ENCODE peak calls at places on chromosomes 13 and 19, in six cellular contexts. D is esophagus squamous epithelium, O is ovary, P is IMR-90, L is stomach, H is adrenal gland. B is an unnamed sample.

GRCh38 chr19:7751157-7751783 is 3.9 kb upstream of the CD209 start:
- DNase-seq in P (peak), H (no peak), L (no peak), O (no peak), D (no peak), B (no peak)

GRCh38 chr13:31234729-31235128 is 35.0 kb downstream of the B3GLCT start:
- DNase-seq in P (no peak), H (no peak), D (no peak), L (no peak), O (no peak), B (no peak)

GRCh38 chr13:110408286-110408685 is 101.2 kb downstream of the COL4A2 start:
- DNase-seq in D (no peak), P (no peak), O (no peak), H (no peak), L (no peak), B (no peak)

GRCh38 chr13:48412881-48413351 is at the start of gene LPAR6:
- DNase-seq in L (no peak), H (peak), D (no peak), O (no peak), P (peak), B (no peak)

GRCh38 chr19:32471811-32472210 is 66.2 kb downstream of the DPY19L3 start:
- DNase-seq in L (no peak), H (no peak), P (no peak), O (no peak), D (no peak), B (no peak)

GRCh38 chr13:112904436-112904960 is 64.5 kb upstream of the MCF2L start:
- DNase-seq in L (no peak), P (no peak), D (no peak), O (no peak), H (no peak), B (no peak)

GRCh38 chr19:6811906-6812305 is 39.4 kb downstream of the VAV1 start:
- DNase-seq in P (peak), L (no peak), D (no peak), O (no peak), H (no peak), B (no peak)

GRCh38 chr13:20080377-20081164 is 80.3 kb downstream of the GJA3 start:
- DNase-seq in L (no peak), P (no peak), H (no peak), O (no peak), D (no peak), B (no peak)

GRCh38 chr19:14149509-14149994 is 13.2 kb upstream of the ASF1B start:
- DNase-seq in P (no peak), O (peak), H (peak), D (no peak), L (peak), B (peak)

GRCh38 chr13:106527806-106528205 is 7.7 kb downstream of the EFNB2 start:
- DNase-seq in P (no peak), D (no peak), O (no peak), H (no peak), L (no peak), B (no peak)

GRCh38 chr13:51827254-51827653 is 17.7 kb downstream of the TMEM272 start:
- DNase-seq in P (no peak), L (no peak), H (no peak), O (no peak), D (no peak), B (no peak)

GRCh38 chr19:11261431-11261901 is 858 bp downstream of the DOCK6 start:
- DNase-seq in H (no peak), O (peak), P (no peak), D (no peak), L (no peak), B (no peak)

GRCh38 chr13:44388427-44388826 is 14.8 kb downstream of the SERP2 start:
- DNase-seq in D (no peak), H (no peak), P (no peak), L (no peak), O (no peak), B (no peak)

GRCh38 chr13:113552079-113552478 is 32.5 kb upstream of the TFDP1 start:
- DNase-seq in O (no peak), P (no peak), L (peak), H (no peak), D (no peak), B (peak)

GRCh38 chr19:58009666-58010301 is 7.2 kb upstream of the ZNF606 start:
- DNase-seq in P (peak), D (no peak), H (peak), L (peak), O (peak), B (peak)

GRCh38 chr13:48214519-48215121 is 18.4 kb upstream of the ITM2B start:
- DNase-seq in D (no peak), H (no peak), P (no peak), L (no peak), O (no peak), B (no peak)

GRCh38 chr13:39132286-39132685 is 94.0 kb downstream of the NHLRC3 start:
- DNase-seq in D (no peak), L (no peak), H (no peak), O (no peak), P (no peak), B (no peak)

GRCh38 chr13:36151591-36151990 is 20.4 kb upstream of the DCLK1 start:
- DNase-seq in P (no peak), O (no peak), D (no peak), L (no peak), H (no peak), B (no peak)

GRCh38 chr13:47829684-47830083 is 171.4 kb downstream of the SUCLA2 start:
- DNase-seq in L (no peak), O (no peak), D (no peak), P (peak), H (no peak), B (no peak)

GRCh38 chr13:30091691-30092090 is 215.7 kb downstream of the KATNAL1 start:
- DNase-seq in O (no peak), H (no peak), P (no peak), D (no peak), L (no peak), B (no peak)

GRCh38 chr19:3818479-3818878 is 32.3 kb upstream of the MATK start:
- DNase-seq in O (no peak), P (peak), D (no peak), H (no peak), L (no peak), B (no peak)

GRCh38 chr13:98014766-98015165 is 61.3 kb downstream of the IPO5 start:
- DNase-seq in O (no peak), L (no peak), H (no peak), D (no peak), P (peak), B (no peak)

GRCh38 chr13:108993346-108993745 is 363.9 kb downstream of the MYO16 start:
- DNase-seq in O (no peak), H (no peak), L (no peak), P (peak), D (no peak), B (no peak)

GRCh38 chr19:33385956-33386355 is 12.4 kb downstream of the CEBPG start:
- DNase-seq in O (no peak), D (no peak), L (no peak), H (peak), P (no peak), B (no peak)

GRCh38 chr13:19818223-19818842 is 35.6 kb upstream of the PSPC1 start:
- DNase-seq in O (no peak), L (peak), H (no peak), D (no peak), P (no peak), B (peak)

GRCh38 chr13:68584776-68585175 is 1354.6 kb upstream of the PCDH9 start:
- DNase-seq in L (no peak), H (no peak), P (no peak), O (no peak), D (no peak), B (no peak)

GRCh38 chr19:58154287-58154678 is 3.7 kb upstream of the ZNF329 start:
- DNase-seq in L (peak), O (peak), H (peak), D (no peak), P (peak), B (no peak)

GRCh38 chr13:75411924-75412537 is 69.9 kb downstream of the TBC1D4 start:
- DNase-seq in D (no peak), O (no peak), H (peak), L (no peak), P (no peak), B (no peak)

GRCh38 chr13:75407998-75408397 is 74.0 kb downstream of the TBC1D4 start:
- DNase-seq in L (no peak), D (no peak), H (no peak), P (no peak), O (no peak), B (no peak)

GRCh38 chr13:75414036-75414827 is 67.7 kb downstream of the TBC1D4 start:
- DNase-seq in H (peak), O (no peak), P (no peak), D (no peak), L (no peak), B (no peak)

GRCh38 chr13:75407473-75407872 is 74.5 kb downstream of the TBC1D4 start:
- DNase-seq in O (no peak), L (no peak), H (no peak), D (no peak), P (no peak), B (no peak)

GRCh38 chr13:75410207-75410606 is 71.8 kb downstream of the TBC1D4 start:
- DNase-seq in L (no peak), P (no peak), O (no peak), H (no peak), D (no peak), B (no peak)
- TF ChIP-seq POLR2A in L (no peak), P (no peak), O (no peak), H (no peak), D (no peak), B (no peak)

GRCh38 chr19:1221141-1221903 is 15.7 kb downstream of the STK11 start:
- DNase-seq in D (no peak), H (peak), P (peak), L (peak), O (peak), B (no peak)

GRCh38 chr19:1220452-1221037 is 15.0 kb downstream of the STK11 start:
- DNase-seq in H (no peak), O (no peak), L (no peak), D (no peak), P (no peak), B (no peak)

GRCh38 chr19:1223018-1223855 is 14.6 kb downstream of the CBARP start:
- DNase-seq in O (no peak), L (no peak), D (no peak), H (peak), P (peak), B (no peak)

GRCh38 chr19:1222394-1222793 is 15.4 kb downstream of the CBARP start:
- DNase-seq in P (no peak), D (no peak), L (no peak), O (no peak), H (no peak), B (no peak)

GRCh38 chr19:1221904-1222255 is 15.9 kb downstream of the CBARP start:
- DNase-seq in H (no peak), L (no peak), P (no peak), D (no peak), O (no peak), B (no peak)
- H3K27ac ChIP-seq in H (no peak), L (peak), P (no peak), D (no peak), O (peak), B (peak)

GRCh38 chr13:26183416-26183815 is 38.7 kb downstream of the RNF6 start:
- DNase-seq in O (no peak), P (no peak), L (no peak), H (no peak), D (no peak), B (no peak)

GRCh38 chr13:26184791-26185250 is 37.3 kb downstream of the RNF6 start:
- DNase-seq in P (peak), H (peak), D (peak), L (peak), O (peak), B (peak)

GRCh38 chr13:26186995-26187394 is 35.1 kb downstream of the RNF6 start:
- DNase-seq in D (no peak), L (no peak), O (peak), H (peak), P (no peak), B (peak)

GRCh38 chr13:26185720-26186119 is 36.4 kb downstream of the RNF6 start:
- DNase-seq in H (no peak), O (peak), L (no peak), D (no peak), P (peak), B (no peak)

GRCh38 chr13:26186141-26186870 is 35.8 kb downstream of the RNF6 start:
- DNase-seq in L (peak), D (peak), O (peak), H (peak), P (peak), B (peak)
- TF ChIP-seq POLR2A in L (no peak), D (peak), O (no peak), H (peak), P (no peak), B (no peak)

DNA sequence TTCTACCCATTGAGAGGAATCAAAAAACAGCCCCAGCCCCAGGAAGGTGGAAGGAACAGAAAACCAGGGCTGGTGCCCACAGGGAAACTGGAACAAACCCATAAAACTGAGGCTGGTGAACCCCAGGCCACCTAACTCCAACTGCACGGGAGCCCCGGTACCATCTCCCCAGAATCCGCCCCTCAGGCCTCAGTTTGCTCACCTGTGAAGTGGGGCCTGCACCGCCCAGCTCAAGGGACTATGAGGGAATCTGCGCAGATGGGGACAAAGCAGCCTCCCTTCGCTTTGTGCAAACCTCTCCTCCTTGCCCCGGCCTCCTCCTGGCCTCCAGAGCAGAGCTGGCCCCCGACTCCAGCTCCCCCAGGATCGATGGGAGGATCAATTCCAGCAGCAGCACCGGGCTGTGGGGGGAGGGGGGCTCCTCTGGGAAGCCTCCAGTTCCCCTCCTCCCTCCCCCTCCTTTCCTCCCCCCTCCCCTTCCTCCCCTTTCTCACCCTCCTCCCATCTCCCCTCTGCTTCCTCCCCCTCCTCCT is 9.1 kb upstream of the ONECUT3 start:
- DNase-seq in P (no peak), O (no peak), H (no peak), L (no peak), D (no peak), B (no peak)
- H3K27ac ChIP-seq in P (no peak), O (no peak), H (no peak), L (no peak), D (no peak), B (no peak)

DNA sequence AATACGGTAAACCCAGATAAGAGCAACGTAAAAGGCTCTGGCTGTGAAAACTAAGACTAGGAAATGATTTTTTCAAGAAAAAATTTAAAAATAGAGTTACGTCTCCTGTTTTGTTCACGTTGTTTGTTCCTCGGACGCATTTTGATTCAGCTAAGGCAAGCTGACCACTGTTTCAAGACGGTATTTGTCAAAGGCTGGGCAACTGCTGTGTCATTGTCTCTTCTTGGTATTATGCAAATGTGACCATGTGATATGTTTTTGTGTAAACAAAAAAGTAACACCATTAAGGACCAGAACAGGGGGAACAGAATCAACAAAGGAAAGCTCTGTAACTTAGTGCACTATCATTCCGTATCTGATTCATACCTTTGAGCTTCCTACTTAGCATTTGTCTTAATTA is 634.3 kb downstream of the LIG4 start:
- DNase-seq in D (no peak), L (no peak), H (no peak), O (no peak), P (no peak), B (no peak)
- TF ChIP-seq POLR2A in D (no peak), L (no peak), H (no peak), O (no peak), P (no peak), B (no peak)

DNA sequence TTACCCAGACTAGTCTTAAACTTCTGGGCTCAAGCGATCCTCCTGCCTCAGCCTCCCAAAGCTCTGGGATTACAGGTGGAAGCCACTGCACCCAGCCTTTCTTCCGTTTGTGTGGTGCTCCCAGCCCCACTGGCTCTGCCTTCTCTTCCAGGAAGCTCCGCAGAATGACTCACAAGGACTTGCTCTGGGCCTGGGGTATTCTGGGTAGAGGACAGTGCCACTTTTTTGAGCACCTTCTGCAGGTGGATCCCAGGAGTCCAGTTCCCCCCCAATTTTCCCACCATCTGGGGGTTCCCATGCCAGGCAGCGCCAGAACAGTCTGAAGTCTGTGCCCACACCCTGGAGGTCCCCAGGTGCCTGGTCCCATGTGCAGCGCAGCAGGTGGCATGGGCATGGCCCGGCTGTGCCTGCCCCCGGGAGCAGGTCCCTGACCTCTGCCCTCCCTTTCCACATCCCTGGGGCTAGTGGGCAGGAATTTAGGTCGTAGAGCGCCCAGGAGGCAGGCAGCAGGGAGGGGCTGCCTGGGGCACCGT is 1.6 kb downstream of the REEP6 start:
- DNase-seq in P (no peak), D (no peak), O (peak), L (no peak), H (peak), B (no peak)
- H3K27ac ChIP-seq in P (no peak), D (no peak), O (no peak), L (no peak), H (peak), B (no peak)

GRCh38 chr13:23889598-23890224 is 511 bp upstream of the MIPEP start:
- DNase-seq in D (no peak), H (no peak), P (no peak), L (no peak), O (no peak), B (no peak)

GRCh38 chr13:23883255-23883654 is 5.9 kb downstream of the MIPEP start:
- DNase-seq in P (no peak), D (no peak), O (no peak), H (no peak), L (no peak), B (no peak)

DNA sequence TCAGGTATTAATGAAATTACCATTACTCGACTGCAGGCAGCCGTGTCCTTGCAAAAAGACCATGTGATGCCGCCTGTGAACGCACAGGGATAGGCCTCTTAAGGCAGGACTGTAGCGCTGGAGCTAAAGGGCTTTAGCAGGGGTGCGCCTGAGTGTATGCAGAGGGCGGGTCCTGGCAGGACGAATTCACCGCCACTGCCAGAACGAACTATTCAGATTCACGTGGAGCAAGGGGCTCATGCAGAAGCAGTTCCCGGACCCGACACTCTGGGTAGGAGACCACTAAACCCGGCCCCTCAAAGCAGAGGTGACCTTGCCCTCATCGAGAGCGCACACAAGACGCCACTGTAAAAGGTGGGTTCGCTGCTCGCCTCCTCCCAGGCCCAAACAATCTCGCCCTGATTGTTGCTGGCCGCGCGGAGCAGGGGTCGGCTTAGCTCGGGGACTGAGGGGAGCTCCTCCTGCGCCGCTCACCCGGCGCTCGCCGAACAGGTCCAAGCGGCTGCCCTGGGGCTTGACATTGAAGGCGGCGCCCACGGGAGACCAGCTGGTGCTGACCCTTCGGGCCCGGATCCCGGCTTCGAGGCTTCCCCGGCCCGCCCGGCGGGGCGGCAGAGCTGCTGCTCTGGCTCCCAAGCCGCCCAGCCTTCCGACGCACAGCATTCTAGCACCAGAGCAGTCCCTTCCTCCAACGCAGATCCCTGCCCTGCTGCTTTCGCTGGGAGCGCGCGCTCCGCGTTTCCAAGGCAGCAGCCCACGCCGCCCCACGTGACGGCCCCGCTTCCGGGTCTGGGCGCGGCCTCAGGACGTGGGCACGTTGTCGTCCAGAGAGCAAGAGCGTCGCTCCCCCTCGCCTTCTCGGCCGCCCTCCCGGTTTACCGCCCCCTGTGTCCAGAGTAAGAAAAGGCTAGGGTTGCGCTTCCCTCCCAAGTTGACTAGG is at the start of gene MIPEP:
- DNase-seq in H (peak), L (peak), D (peak), O (peak), P (peak), B (peak)
- TF ChIP-seq POLR2A in H (peak), L (peak), D (peak), O (peak), P (peak), B (no peak)

DNA sequence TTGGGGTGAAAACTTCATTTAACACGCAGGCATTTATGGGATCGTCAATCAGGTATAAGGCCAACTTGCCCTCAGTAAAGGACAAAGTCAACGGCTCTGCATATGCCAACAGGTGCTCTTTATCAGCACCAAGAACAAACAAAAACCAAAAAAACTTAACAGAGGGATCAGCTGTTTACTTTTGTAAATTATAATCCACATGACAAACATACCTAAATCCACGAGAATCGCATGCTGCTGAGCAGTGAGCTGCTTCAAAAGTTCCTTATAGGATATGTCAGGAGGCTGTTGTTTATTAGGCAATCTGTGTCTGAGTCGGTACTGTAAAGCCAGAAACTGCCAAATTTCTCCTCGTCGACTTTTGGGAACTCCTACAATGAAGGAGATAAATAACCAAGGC is 179.9 kb downstream of the TBC1D4 start:
- DNase-seq in L (no peak), H (no peak), P (no peak), O (no peak), D (no peak), B (no peak)
- H3K27ac ChIP-seq in L (no peak), H (peak), P (no peak), O (peak), D (no peak), B (no peak)